ENCODE peak calls at places on chromosomes 5 and 9, in four cellular contexts. N is K562, I is HepG2, X is GM12878. O is an unnamed sample.
A peak's percentile ranks its signal among the peaks of the same experiment; 100 is the strongest.

GRCh38 chr5:167726641-167727040 is 564.8 kb upstream of the WWC1 start:
- DNase-seq in N (no peak), I (no peak), X (no peak), O (no peak)

GRCh38 chr5:66655395-66656324 is 59.5 kb downstream of the MAST4 start:
- DNase-seq in N (no peak), I (no peak), X (no peak), O (no peak)

GRCh38 chr9:124908098-124908497 is 32.8 kb downstream of the GOLGA1 start:
- DNase-seq in N (no peak), I (no peak), X (no peak), O (no peak)

GRCh38 chr9:114849450-114849849 is 43.6 kb upstream of the TNFSF15 start:
- DNase-seq in N (no peak), I (no peak), X (no peak), O (no peak)

GRCh38 chr5:14816374-14816998 is 55.1 kb downstream of the ANKH start:
- DNase-seq in N (no peak), I (no peak), X (no peak), O (no peak)

GRCh38 chr9:79946718-79947117 is 375.0 kb downstream of the TLE4 start:
- DNase-seq in N (no peak), I (no peak), X (no peak), O (no peak)

GRCh38 chr5:146338774-146339714 is at the start of gene POU4F3:
- DNase-seq in N (no peak), I (no peak), X (no peak), O (peak; percentile 74)

GRCh38 chr5:42756630-42757601 is at the start of gene CCDC152:
- DNase-seq in N (peak; percentile 13), I (no peak), X (no peak), O (peak; percentile 78)

GRCh38 chr5:180133060-180133459 is 61.5 kb upstream of the RNF130 start:
- DNase-seq in N (no peak), I (no peak), X (no peak), O (no peak)

GRCh38 chr5:172450861-172451695 is 3.2 kb downstream of the SH3PXD2B start:
- DNase-seq in N (peak; percentile 65), I (no peak), X (no peak), O (peak; percentile 71)

GRCh38 chr9:125547383-125547782 is 159.6 kb downstream of the MAPKAP1 start:
- DNase-seq in N (no peak), I (no peak), X (no peak), O (no peak)

GRCh38 chr9:129612815-129613519 is 7.9 kb downstream of the C9orf50 start:
- DNase-seq in N (no peak), I (no peak), X (no peak), O (no peak)

GRCh38 chr9:95343725-95344287 is 26.3 kb upstream of the FANCC start:
- DNase-seq in N (no peak), I (no peak), X (no peak), O (no peak)

GRCh38 chr5:54278979-54279717 is 31.2 kb downstream of the ARL15 start:
- DNase-seq in N (no peak), I (no peak), X (no peak), O (no peak)

GRCh38 chr5:7867260-7867659 is 1.6 kb downstream of the FASTKD3 start:
- DNase-seq in N (no peak), I (no peak), X (no peak), O (no peak)

GRCh38 chr9:124721109-124721850 is 49.8 kb downstream of the NR6A1 start:
- DNase-seq in N (no peak), I (peak; percentile 90), X (no peak), O (no peak)

GRCh38 chr5:176697267-176697928 is 50.1 kb downstream of the TSPAN17 start:
- DNase-seq in N (no peak), I (no peak), X (no peak), O (no peak)

GRCh38 chr5:89117131-89117644 is 234.2 kb upstream of the MEF2C start:
- DNase-seq in N (no peak), I (no peak), X (peak; percentile 55), O (no peak)

GRCh38 chr5:2536632-2537031 is 214.8 kb downstream of the IRX2 start:
- DNase-seq in N (no peak), I (no peak), X (no peak), O (no peak)

GRCh38 chr5:110386782-110387181 is 339.7 kb downstream of the TMEM232 start:
- DNase-seq in N (no peak), I (peak; percentile 14), X (no peak), O (no peak)

GRCh38 chr9:75190762-75191161 is 102.4 kb downstream of the OSTF1 start:
- DNase-seq in N (no peak), I (no peak), X (no peak), O (no peak)

GRCh38 chr9:91395553-91396470 is 27.8 kb downstream of the NFIL3 start:
- DNase-seq in N (no peak), I (no peak), X (peak; percentile 46), O (no peak)

GRCh38 chr5:167770461-167770860 is 521.0 kb upstream of the WWC1 start:
- DNase-seq in N (no peak), I (no peak), X (no peak), O (no peak)

GRCh38 chr5:102545175-102545574 is 46.4 kb upstream of the SLCO6A1 start:
- DNase-seq in N (peak; percentile 6), I (peak; percentile 35), X (no peak), O (peak; percentile 75)

GRCh38 chr5:43232943-43233833 is 41.2 kb downstream of the NIM1K start:
- DNase-seq in N (no peak), I (no peak), X (no peak), O (no peak)

GRCh38 chr5:75951158-75951557 is 132.0 kb upstream of the SV2C start:
- DNase-seq in N (no peak), I (no peak), X (no peak), O (no peak)

DNA sequence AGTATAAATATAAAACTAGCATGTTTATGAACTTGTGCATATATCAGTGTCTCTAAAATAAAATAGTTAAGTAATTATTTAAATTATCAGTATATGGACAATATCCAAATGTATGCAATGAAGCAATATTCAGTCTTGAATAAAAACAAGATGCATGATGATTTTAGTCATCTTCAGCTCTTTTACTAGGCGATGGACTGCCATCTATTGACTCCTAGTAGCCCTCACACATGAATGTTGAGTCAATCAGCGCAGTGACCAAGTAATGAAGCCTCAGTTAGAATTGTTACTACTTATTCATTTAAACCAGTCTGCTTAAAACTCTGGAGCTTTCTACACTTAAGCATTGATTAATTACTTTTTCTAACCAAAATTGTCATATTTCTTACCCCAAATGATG is 92.9 kb upstream of the GRHPR start:
- DNase-seq in N (no peak), I (no peak), X (no peak), O (no peak)
- TF ChIP-seq CTCF in N (peak; percentile 63), I (peak; percentile 49), X (peak; percentile 73), O (no peak)

GRCh38 chr5:37838152-37838932 is 1.5 kb downstream of the GDNF start:
- DNase-seq in N (no peak), I (no peak), X (no peak), O (peak; percentile 66)
- TF ChIP-seq SP1 in N (no peak), I (no peak), X (no peak), O (no peak)

GRCh38 chr5:18238321-18238720 is 604.1 kb downstream of the TAF11L14 start:
- DNase-seq in N (no peak), I (no peak), X (no peak), O (no peak)
- TF ChIP-seq TCF7 in N (no peak), I (no peak), X (no peak), O (no peak)

GRCh38 chr5:121963409-121963808 is 1.6 kb downstream of the SRFBP1 start:
- DNase-seq in N (no peak), I (no peak), X (no peak), O (no peak)

GRCh38 chr5:121962943-121963342 is 1.2 kb downstream of the SRFBP1 start:
- DNase-seq in N (no peak), I (no peak), X (no peak), O (no peak)

GRCh38 chr5:121968910-121969607 is 7.3 kb downstream of the SRFBP1 start:
- DNase-seq in N (no peak), I (no peak), X (no peak), O (no peak)

GRCh38 chr5:121969660-121970295 is 8.0 kb downstream of the SRFBP1 start:
- DNase-seq in N (no peak), I (no peak), X (no peak), O (no peak)

DNA sequence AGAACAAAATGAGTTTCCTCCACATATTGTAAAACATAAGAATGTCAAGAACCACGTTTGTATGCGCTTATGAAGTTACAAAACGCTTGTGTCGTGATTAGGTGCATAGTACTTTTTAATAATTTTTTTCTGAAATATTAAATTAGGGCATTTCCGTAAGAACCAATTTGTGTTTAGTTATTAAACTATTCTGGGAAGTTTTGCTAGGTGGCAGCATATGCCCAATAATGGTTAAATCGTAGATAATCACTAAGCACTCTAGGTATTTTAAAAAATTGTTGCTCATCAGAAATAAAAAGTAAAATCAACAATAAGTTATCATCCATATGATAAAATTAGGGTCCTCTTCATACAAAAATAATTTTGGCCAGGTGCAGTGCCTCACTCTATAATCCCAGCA is 5.4 kb downstream of the SRFBP1 start:
- DNase-seq in N (no peak), I (no peak), X (no peak), O (no peak)
- TF ChIP-seq CTCF in N (peak; percentile 40), I (peak; percentile 20), X (peak; percentile 46), O (no peak)

GRCh38 chr5:138148811-138149210 is 9.6 kb upstream of the NME5 start:
- DNase-seq in N (no peak), I (no peak), X (no peak), O (no peak)

GRCh38 chr5:138149530-138149929 is 10.3 kb upstream of the NME5 start:
- DNase-seq in N (no peak), I (no peak), X (no peak), O (no peak)
- TF ChIP-seq SP1 in N (no peak), I (no peak), X (no peak), O (no peak)

GRCh38 chr9:110897899-110898298 is 140.4 kb downstream of the LPAR1 start:
- DNase-seq in N (no peak), I (no peak), X (no peak), O (no peak)

GRCh38 chr9:110900451-110900850 is 137.8 kb downstream of the LPAR1 start:
- DNase-seq in N (no peak), I (no peak), X (no peak), O (no peak)

GRCh38 chr9:110895141-110895912 is 142.9 kb downstream of the LPAR1 start:
- DNase-seq in N (no peak), I (no peak), X (no peak), O (no peak)

GRCh38 chr9:110900917-110901316 is 137.4 kb downstream of the LPAR1 start:
- DNase-seq in N (no peak), I (no peak), X (no peak), O (no peak)
- TF ChIP-seq TCF7 in N (no peak), I (no peak), X (no peak), O (no peak)

DNA sequence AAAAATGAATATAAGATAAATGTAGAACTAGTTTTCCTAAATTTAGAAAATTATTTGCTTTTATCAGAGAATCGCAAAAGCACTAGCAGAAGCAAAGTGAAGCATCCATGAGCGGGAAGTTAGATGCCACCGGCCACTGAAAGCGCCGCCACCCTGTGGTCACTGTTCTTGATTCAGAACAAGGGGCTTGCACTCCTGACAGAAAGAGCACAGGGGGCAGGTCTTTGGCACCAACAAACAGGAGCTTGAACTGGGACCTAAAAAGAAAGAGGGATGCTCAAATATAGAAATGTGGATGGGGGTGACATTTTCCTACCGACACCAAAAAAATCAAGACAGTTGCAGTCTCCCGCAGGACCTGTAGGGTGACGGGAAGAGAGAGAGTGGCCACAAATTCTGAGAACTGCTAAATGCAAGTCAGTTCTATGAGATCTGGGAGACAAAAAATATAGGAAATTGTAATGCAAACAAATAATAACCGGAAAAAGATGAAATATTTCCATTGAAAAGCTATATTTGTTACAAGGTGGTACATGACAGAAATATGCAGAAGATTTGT is 144.3 kb downstream of the CDH12 start:
- DNase-seq in N (no peak), I (no peak), X (no peak), O (peak; percentile 41)
- TF ChIP-seq CTCF in N (no peak), I (no peak), X (no peak), O (no peak)

O was measured in WTC11.